ENCODE peak calls at places on chromosomes 16 and 17, in seven cellular contexts. D, S, B, R, E, T and L are unnamed samples.

GRCh38 chr17:79888811-79889634 is 49.8 kb upstream of the CBX4 start:
- DNase-seq in D (no peak), S (peak; percentile 6), B (no peak), R (no peak), E (no peak), T (no peak), L (no peak)

GRCh38 chr17:6448473-6448872 is 4.2 kb downstream of the PIMREG start:
- DNase-seq in D (no peak), S (no peak), B (no peak), R (no peak), E (no peak), T (no peak), L (no peak)

GRCh38 chr17:7589891-7590611 is at the start of gene SOX15:
- DNase-seq in D (no peak), S (no peak), B (peak; percentile 88), R (peak; percentile 35), E (no peak), T (no peak), L (no peak)

GRCh38 chr17:17971431-17972125 is 622 bp downstream of the TOM1L2 start:
- DNase-seq in D (peak; percentile 41), S (no peak), B (peak; percentile 63), R (no peak), E (peak; percentile 57), T (no peak), L (peak; percentile 57)

GRCh38 chr17:42284566-42284965 is 3.7 kb upstream of the STAT5A start:
- DNase-seq in D (peak; percentile 1), S (no peak), B (no peak), R (no peak), E (no peak), T (no peak), L (no peak)

GRCh38 chr17:8057691-8058114 is 18.8 kb downstream of the ALOX15B start:
- DNase-seq in D (peak; percentile 31), S (peak; percentile 40), B (peak; percentile 63), R (peak; percentile 53), E (peak; percentile 63), T (no peak), L (peak; percentile 94)

GRCh38 chr16:15946257-15947044 is 3.0 kb upstream of the ABCC1 start:
- DNase-seq in D (no peak), S (no peak), B (no peak), R (peak; percentile 89), E (no peak), T (no peak), L (peak; percentile 70)

GRCh38 chr17:68591583-68591982 is 9.6 kb downstream of the FAM20A start:
- DNase-seq in D (no peak), S (peak; percentile 66), B (no peak), R (no peak), E (no peak), T (no peak), L (no peak)

GRCh38 chr16:89122322-89122831 is 28.7 kb downstream of the ACSF3 start:
- DNase-seq in D (no peak), S (no peak), B (no peak), R (no peak), E (peak; percentile 81), T (peak; percentile 28), L (no peak)

GRCh38 chr16:27436921-27437650 is 35.1 kb downstream of the IL21R start:
- DNase-seq in D (no peak), S (no peak), B (no peak), R (no peak), E (no peak), T (no peak), L (no peak)

GRCh38 chr16:89179148-89179484 is 7.6 kb downstream of the CDH15 start:
- DNase-seq in D (no peak), S (no peak), B (no peak), R (no peak), E (no peak), T (no peak), L (no peak)

GRCh38 chr17:52673791-52674190 is 515.3 kb upstream of the CA10 start:
- DNase-seq in D (no peak), S (no peak), B (no peak), R (no peak), E (no peak), T (no peak), L (no peak)

GRCh38 chr16:2194166-2194834 is 2.1 kb downstream of the CASKIN1 start:
- DNase-seq in D (no peak), S (peak; percentile 80), B (peak; percentile 48), R (no peak), E (no peak), T (no peak), L (peak; percentile 30)

GRCh38 chr17:46061435-46061834 is 62.4 kb downstream of the STH start:
- DNase-seq in D (no peak), S (no peak), B (no peak), R (no peak), E (no peak), T (no peak), L (peak; percentile 50)

GRCh38 chr17:31549121-31549524 is 157.6 kb downstream of the RAB11FIP4 start:
- DNase-seq in D (peak; percentile 18), S (peak; percentile 24), B (no peak), R (no peak), E (no peak), T (no peak), L (peak; percentile 49)

GRCh38 chr17:58312021-58312630 is 16.5 kb downstream of the TSPOAP1 start:
- DNase-seq in D (no peak), S (no peak), B (no peak), R (no peak), E (no peak), T (no peak), L (no peak)

GRCh38 chr17:73546770-73547345 is 97.4 kb downstream of the SDK2 start:
- DNase-seq in D (peak; percentile 16), S (peak; percentile 79), B (peak; percentile 6), R (no peak), E (no peak), T (no peak), L (no peak)

GRCh38 chr17:80944326-80944725 is 47.3 kb upstream of the CHMP6 start:
- DNase-seq in D (no peak), S (no peak), B (no peak), R (no peak), E (no peak), T (no peak), L (no peak)

GRCh38 chr16:76676356-76676755 is 399.2 kb downstream of the CNTNAP4 start:
- DNase-seq in D (no peak), S (no peak), B (peak; percentile 21), R (no peak), E (no peak), T (no peak), L (no peak)

GRCh38 chr17:58702045-58702476 is 9.7 kb downstream of the RAD51C start:
- DNase-seq in D (no peak), S (no peak), B (no peak), R (no peak), E (no peak), T (no peak), L (no peak)

GRCh38 chr16:65312795-65313194 is 190.9 kb upstream of the CDH11 start:
- DNase-seq in D (no peak), S (no peak), B (no peak), R (peak; percentile 86), E (no peak), T (no peak), L (peak; percentile 67)

GRCh38 chr16:2035431-2036199 is 8.9 kb downstream of the NHERF2 start:
- DNase-seq in D (no peak), S (peak; percentile 77), B (peak; percentile 97), R (peak; percentile 74), E (no peak), T (no peak), L (peak; percentile 97)

GRCh38 chr17:13557077-13557476 is 44.7 kb downstream of the HS3ST3A1 start:
- DNase-seq in D (no peak), S (no peak), B (no peak), R (peak; percentile 92), E (no peak), T (no peak), L (peak; percentile 34)

GRCh38 chr17:47866941-47867340 is 16.0 kb upstream of the SP6 start:
- DNase-seq in D (no peak), S (no peak), B (no peak), R (no peak), E (no peak), T (no peak), L (no peak)

GRCh38 chr16:57356547-57356946 is 2.0 kb upstream of the CCL22 start:
- DNase-seq in D (no peak), S (no peak), B (no peak), R (no peak), E (no peak), T (no peak), L (no peak)

GRCh38 chr16:74608944-74609343 is 2.0 kb upstream of the GLG1 start:
- DNase-seq in D (no peak), S (no peak), B (no peak), R (no peak), E (peak; percentile 90), T (peak; percentile 51), L (no peak)

GRCh38 chr16:71600822-71601221 is 23.9 kb upstream of the TAT start:
- DNase-seq in D (no peak), S (no peak), B (no peak), R (no peak), E (no peak), T (no peak), L (no peak)

GRCh38 chr16:12024429-12024828 is 47.9 kb downstream of the SNX29 start:
- DNase-seq in D (no peak), S (no peak), B (peak; percentile 72), R (no peak), E (no peak), T (no peak), L (no peak)
- H3K4me3 ChIP-seq in D (no peak overlapping the region), S (no peak overlapping the region), B (no peak overlapping the region), R (no peak overlapping the region), E (no peak overlapping the region), T (no peak overlapping the region), L (no peak overlapping the region)

DNA sequence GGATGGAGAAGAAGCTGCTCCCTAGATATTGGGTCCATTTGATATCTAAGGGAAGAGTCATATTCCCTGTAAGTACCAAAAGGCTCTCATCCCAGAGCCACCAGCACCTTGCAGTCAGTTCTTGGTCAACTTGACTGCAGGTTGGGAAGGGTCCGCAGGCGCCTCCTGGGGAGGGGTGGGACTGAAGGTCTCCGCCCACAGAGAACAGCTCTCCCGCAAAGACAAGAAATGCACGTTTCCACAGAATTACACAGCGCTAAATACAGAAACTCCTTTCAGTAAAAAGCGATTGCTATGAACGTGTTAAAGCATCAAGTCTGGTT is 864 bp upstream of the CTCF start:
- DNase-seq in D (no peak), S (no peak), B (no peak), R (no peak), E (no peak), T (no peak), L (no peak)
- H3K4me1 ChIP-seq in D (peaks cover 24% of the 10 kb centered on the region), S (no peaks in the 10 kb centered on the region), B (peaks cover 24% of the 10 kb centered on the region), R (peaks cover 15% of the 10 kb centered on the region), E (peaks cover 52% of the 10 kb centered on the region), T (peaks cover 23% of the 10 kb centered on the region), L (peaks cover 18% of the 10 kb centered on the region)

DNA sequence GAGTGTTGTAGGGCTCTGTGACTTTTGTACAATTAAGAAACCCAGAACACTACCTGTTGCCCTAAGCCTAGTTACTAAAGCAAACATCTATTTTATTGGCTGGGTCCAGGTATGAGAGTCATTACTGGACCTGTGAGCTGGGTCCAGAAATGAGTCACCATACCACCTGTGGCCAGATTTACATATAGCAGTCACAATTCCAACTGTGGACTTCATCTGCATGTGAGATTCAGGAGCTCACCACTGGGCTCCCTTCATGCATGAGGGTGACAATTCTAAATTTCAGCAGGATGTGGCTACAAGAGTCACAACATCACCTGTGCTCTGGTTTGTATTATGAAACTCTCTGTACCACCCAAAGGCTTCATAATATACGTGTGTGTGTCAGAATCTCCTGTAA is 2038.0 kb downstream of the TP53TG3F start:
- DNase-seq in D (no peak), S (no peak), B (no peak), R (no peak), E (no peak), T (no peak), L (no peak)
- H3K9me3 ChIP-seq in D (no peaks in the 10 kb centered on the region), S (peaks cover 11% of the 10 kb centered on the region), B (no peaks in the 10 kb centered on the region), R (peaks cover 36% of the 10 kb centered on the region), E (no peaks in the 10 kb centered on the region), T (peaks cover 6% of the 10 kb centered on the region), L (no peaks in the 10 kb centered on the region)

GRCh38 chr16:20221208-20221607 is 106.1 kb downstream of the GP2 start:
- DNase-seq in D (no peak), S (no peak), B (no peak), R (no peak), E (no peak), T (no peak), L (no peak)
- H3K4me3 ChIP-seq in D (no peak overlapping the region), S (no peak overlapping the region), B (no peak overlapping the region), R (no peak overlapping the region), E (no peak overlapping the region), T (no peak overlapping the region), L (no peak overlapping the region)